ENCODE peak calls at places on chromosomes 13 and 19, in ten cellular contexts. L is EL; D is prostate gland; Q is activated T-cell treated with anti-CD3 and anti-CD28 coated beads, Interleukin-2, amount 50 U/mL, for 72 hours; A is amygdala; J is heart left ventricle; H is NCI-H2107; T is hepatocyte; B is ACHN; Z is mesothelial cell of epicardium. N is an unnamed sample.

GRCh38 chr19:39830406-39830805 is 3.6 kb downstream of the DYRK1B start:
- DNase-seq in A (no peak), T (no peak), L (no peak), J (no peak), H (no peak), Q (no peak), B (no peak), Z (no peak), D (no peak), N (no peak)

GRCh38 chr19:15423130-15423529 is 4.3 kb upstream of the AKAP8L start:
- DNase-seq in Q (no peak), J (no peak), L (no peak), H (no peak), B (no peak), D (no peak), T (no peak), Z (no peak), A (no peak), N (no peak)

GRCh38 chr19:45041125-45041524 is 2.3 kb downstream of the CLASRP start:
- DNase-seq in J (no peak), Q (no peak), A (no peak), H (no peak), T (no peak), B (no peak), Z (no peak), L (no peak), D (no peak), N (no peak)

GRCh38 chr19:12794196-12794921 is 3.1 kb downstream of the JUNB start:
- DNase-seq in D (no peak), T (no peak), B (no peak), Z (no peak), J (no peak), Q (no peak), L (peak; percentile 15), H (no peak), A (no peak), N (peak; percentile 42)

GRCh38 chr13:40170091-40170490 is 496.4 kb downstream of the FOXO1 start:
- DNase-seq in T (no peak), Z (no peak), J (no peak), L (no peak), H (no peak), D (no peak), B (no peak), A (no peak), Q (no peak), N (no peak)

GRCh38 chr19:52398091-52398461 is 427 bp downstream of the ZNF528 start:
- DNase-seq in J (no peak), D (no peak), H (no peak), B (no peak), T (peak; percentile 31), L (peak; percentile 21), Z (no peak), Q (peak; percentile 19), A (no peak), N (no peak)

GRCh38 chr19:39498262-39499081 is at the start of gene DLL3:
- DNase-seq in Z (no peak), L (peak; percentile 24), D (no peak), A (no peak), B (no peak), T (peak; percentile 44), J (no peak), H (peak; percentile 77), Q (no peak), N (peak; percentile 25)

GRCh38 chr19:10551698-10552301 is 8.1 kb downstream of the ATG4D start:
- DNase-seq in L (peak; percentile 47), B (peak; percentile 49), Z (no peak), H (no peak), T (no peak), A (no peak), Q (peak; percentile 43), D (no peak), J (no peak), N (no peak)

GRCh38 chr13:46211521-46212351 is at the start of gene LRRC63:
- DNase-seq in A (peak; percentile 86), Z (peak; percentile 82), T (peak; percentile 89), Q (peak; percentile 94), B (peak; percentile 34), D (peak; percentile 73), H (peak; percentile 43), L (peak; percentile 48), J (peak; percentile 70), N (peak; percentile 71)

GRCh38 chr19:38735257-38735686 is 9.0 kb downstream of the CAPN12 start:
- DNase-seq in A (no peak), B (no peak), T (peak; percentile 64), L (no peak), Q (peak; percentile 38), J (peak; percentile 17), Z (peak; percentile 65), D (peak; percentile 22), H (no peak), N (peak; percentile 53)

GRCh38 chr19:34131100-34131499 is 41.2 kb upstream of the LSM14A start:
- DNase-seq in J (no peak), Q (no peak), H (no peak), L (peak; percentile 35), A (no peak), D (no peak), B (no peak), T (no peak), Z (no peak), N (no peak)